ENCODE peak calls at places on chromosomes 4 and X, in eight cellular contexts. O, Z, E, L, B, V, H and G are unnamed samples.

GRCh38 chr4:8378101-8378724 is 62.3 kb downstream of the ACOX3 start:
- DNase-seq in H (no peak), E (no peak), Z (no peak), B (no peak), O (no peak), V (no peak), L (no peak), G (no peak)

GRCh38 chr4:6470502-6471302 is 1.7 kb downstream of the PPP2R2C start:
- DNase-seq in O (peak; percentile 64), B (peak; percentile 37), H (peak; percentile 35), Z (no peak), L (no peak), V (peak; percentile 85), E (peak; percentile 26), G (peak; percentile 32)

GRCh38 chrX:110086916-110087484 is 84.1 kb downstream of the TMEM164 start:
- DNase-seq in V (no peak), L (peak; percentile 57), E (no peak), H (peak; percentile 92), Z (peak; percentile 33), O (no peak), B (peak; percentile 83), G (peak; percentile 92)

GRCh38 chrX:108199691-108200090 is 108.1 kb downstream of the ATG4A start:
- DNase-seq in Z (peak; percentile 51), B (peak; percentile 6), O (no peak), H (peak; percentile 43), L (no peak), E (no peak), V (no peak), G (peak; percentile 57)

GRCh38 chr4:116118216-116118615 is 967.2 kb downstream of the TRAM1L1 start:
- DNase-seq in Z (no peak), L (no peak), O (no peak), H (no peak), V (no peak), E (no peak), B (no peak), G (no peak)

GRCh38 chr4:85591361-85592098 is 116.6 kb downstream of the ARHGAP24 start:
- DNase-seq in B (peak; percentile 17), V (no peak), Z (no peak), H (peak; percentile 61), E (no peak), O (no peak), L (peak; percentile 10), G (no peak)

GRCh38 chrX:3715921-3716320 is 2.5 kb upstream of the PRKX start:
- DNase-seq in H (no peak), O (no peak), B (no peak), V (no peak), E (no peak), L (no peak), Z (no peak), G (no peak)

GRCh38 chrX:10554612-10555270 is 65.6 kb downstream of the MID1 start:
- DNase-seq in O (no peak), H (no peak), Z (no peak), L (no peak), B (no peak), V (no peak), E (no peak), G (no peak)

GRCh38 chrX:153969904-153970397 is 1.7 kb downstream of the HCFC1 start:
- DNase-seq in Z (no peak), H (no peak), B (peak; percentile 23), O (peak; percentile 72), V (no peak), L (no peak), E (no peak), G (peak; percentile 35)

GRCh38 chrX:37320541-37321203 is 28.5 kb upstream of the PRRG1 start:
- DNase-seq in E (no peak), L (no peak), O (no peak), Z (no peak), H (no peak), B (no peak), V (no peak), G (no peak)

GRCh38 chr4:140238353-140239041 is 84.5 kb upstream of the MAML3 start:
- DNase-seq in V (peak; percentile 85), B (peak; percentile 91), E (peak; percentile 91), Z (no peak), H (peak; percentile 46), O (peak; percentile 96), L (no peak), G (peak; percentile 95)

GRCh38 chr4:148299337-148299736 is 142.9 kb downstream of the NR3C2 start:
- DNase-seq in H (no peak), E (no peak), O (no peak), B (no peak), Z (no peak), V (no peak), L (no peak), G (no peak)

GRCh38 chrX:73525928-73526690 is 36.9 kb upstream of the CHIC1 start:
- DNase-seq in O (no peak), H (no peak), B (no peak), L (no peak), Z (no peak), E (no peak), V (no peak), G (no peak)

GRCh38 chr4:152666946-152667345 is 12.9 kb downstream of the TMEM154 start:
- DNase-seq in B (no peak), Z (no peak), L (no peak), V (no peak), E (no peak), H (no peak), O (no peak), G (no peak)

GRCh38 chrX:147853701-147854100 is 58.0 kb upstream of the FMR1 start:
- DNase-seq in L (no peak), E (no peak), H (no peak), B (no peak), O (no peak), Z (no peak), V (no peak), G (no peak)

DNA sequence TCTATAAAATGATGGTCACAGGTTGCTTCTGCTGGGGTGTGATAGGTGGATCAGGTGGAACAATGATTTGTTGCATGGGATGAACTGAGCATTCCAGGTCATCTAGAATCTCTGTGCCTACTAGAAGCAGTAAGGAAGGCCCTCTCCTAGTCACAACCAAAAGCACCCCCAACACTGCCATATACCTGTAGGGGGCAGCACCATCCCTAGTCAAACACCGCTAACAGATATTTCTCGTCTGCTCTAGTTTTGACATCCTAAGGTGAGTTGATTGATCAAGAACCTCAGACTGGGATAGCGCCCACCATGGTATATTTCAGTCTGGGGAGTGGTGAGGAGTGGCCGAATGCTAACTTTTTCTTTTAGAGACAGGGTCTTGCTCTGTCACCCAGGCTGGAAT is 160.2 kb downstream of the NHS start:
- DNase-seq in L (no peak), H (peak; percentile 28), E (peak; percentile 43), V (no peak), Z (peak; percentile 37), B (no peak), O (no peak), G (peak; percentile 40)
- TF ChIP-seq CTCF in L (peak; percentile 43), H (peak; percentile 26), E (peak; percentile 21), V (peak; percentile 60), Z (peak; percentile 24), B (peak; percentile 43), O (peak; percentile 28), G (peak; percentile 56)

GRCh38 chr4:114093221-114093715 is 113.8 kb upstream of the ARSJ start:
- DNase-seq in E (no peak), O (no peak), H (no peak), Z (no peak), L (no peak), V (no peak), B (no peak), G (no peak)

GRCh38 chr4:114087596-114088230 is 108.3 kb upstream of the ARSJ start:
- DNase-seq in B (peak; percentile 90), V (no peak), H (no peak), L (peak; percentile 80), E (no peak), O (no peak), Z (no peak), G (peak; percentile 83)

GRCh38 chr4:114091546-114091945 is 112.1 kb upstream of the ARSJ start:
- DNase-seq in L (no peak), B (peak; percentile 16), E (no peak), Z (no peak), O (no peak), V (no peak), H (no peak), G (no peak)
- TF ChIP-seq CTCF in L (no peak), B (no peak), E (no peak), Z (no peak), O (no peak), V (no peak), H (no peak), G (no peak)

GRCh38 chrX:8364369-8365141 is 100.1 kb upstream of the VCX3B start:
- DNase-seq in B (no peak), E (no peak), V (no peak), O (no peak), L (no peak), H (peak; percentile 29), Z (peak; percentile 43), G (no peak)
- TF ChIP-seq CTCF in B (no peak), E (no peak), V (peak; percentile 38), O (peak; percentile 42), L (no peak), H (peak; percentile 60), Z (peak; percentile 46), G (no peak)

DNA sequence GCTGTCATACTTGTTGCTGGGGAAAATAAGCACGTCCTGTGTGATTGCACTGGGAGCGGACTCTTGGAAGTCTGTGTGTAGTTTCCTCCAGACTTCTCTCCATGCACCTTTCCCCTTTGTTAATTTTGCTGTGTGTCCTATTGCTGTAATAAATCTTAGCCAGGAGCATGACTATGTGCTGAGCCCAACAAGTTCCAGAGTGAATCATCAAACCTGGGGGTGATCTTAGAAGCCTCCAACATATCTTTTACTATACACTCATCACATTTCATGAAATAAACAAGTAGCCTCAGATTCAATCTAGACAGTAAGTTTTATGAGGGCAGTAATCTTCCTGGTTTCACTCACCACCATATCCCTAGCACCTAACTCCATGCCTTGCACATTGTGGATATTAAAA is 43.3 kb upstream of the FGF13 start:
- DNase-seq in L (no peak), E (no peak), V (no peak), O (no peak), H (peak; percentile 54), Z (no peak), B (peak; percentile 8), G (no peak)
- TF ChIP-seq CTCF in L (no peak), E (no peak), V (no peak), O (no peak), H (no peak), Z (no peak), B (no peak), G (no peak)